ENCODE peak calls at places on chromosomes 6 and 20, in eight cellular contexts. M is cardiac muscle cell, U is A549, P is kidney, Q is lower lobe of right lung, D is stomach, L is PC-3, N is IMR-90. K is an unnamed sample.

GRCh38 chr6:170279426-170279825 is 11.5 kb downstream of the DLL1 start:
- DNase-seq in N (no peak), U (no peak), P (no peak), L (no peak), D (no peak), M (no peak), Q (no peak), K (no peak)

GRCh38 chr20:5996765-5997164 is 46.3 kb downstream of the MCM8 start:
- DNase-seq in Q (no peak), M (no peak), D (no peak), L (peak; percentile 44), P (no peak), U (no peak), N (no peak), K (no peak)

GRCh38 chr20:35768731-35769664 is 2.8 kb upstream of the PHF20 start:
- DNase-seq in P (peak; percentile 97), M (peak; percentile 72), U (peak; percentile 89), Q (peak; percentile 95), N (peak; percentile 98), D (peak; percentile 88), L (peak; percentile 95), K (no peak)

GRCh38 chr20:32920530-32921298 is 62.0 kb downstream of the EFCAB8 start:
- DNase-seq in P (no peak), Q (no peak), M (no peak), D (peak; percentile 8), N (no peak), L (no peak), U (no peak), K (no peak)

GRCh38 chr20:45087814-45088213 is 13.1 kb downstream of the KCNS1 start:
- DNase-seq in L (peak; percentile 70), D (no peak), Q (no peak), U (no peak), M (no peak), N (peak; percentile 52), P (no peak), K (no peak)

GRCh38 chr6:134074151-134074712 is 21.8 kb upstream of the SLC2A12 start:
- DNase-seq in U (no peak), L (no peak), D (no peak), M (no peak), P (no peak), N (no peak), Q (no peak), K (no peak)

GRCh38 chr6:3323696-3324261 is 65.0 kb downstream of the PSMG4 start:
- DNase-seq in N (no peak), L (no peak), Q (no peak), U (no peak), D (no peak), P (no peak), M (no peak), K (no peak)

GRCh38 chr20:56964886-56965285 is 301.6 kb downstream of the BMP7 start:
- DNase-seq in N (no peak), D (no peak), L (peak; percentile 54), P (no peak), M (no peak), Q (no peak), U (no peak), K (no peak)

GRCh38 chr20:50237349-50237748 is 46.7 kb downstream of the CEBPB start:
- DNase-seq in Q (peak; percentile 20), N (no peak), M (no peak), U (no peak), L (peak; percentile 73), P (no peak), D (peak; percentile 48), K (no peak)

GRCh38 chr6:152293404-152293803 is 343.8 kb downstream of the SYNE1 start:
- DNase-seq in Q (no peak), M (no peak), D (peak; percentile 52), U (no peak), N (no peak), P (no peak), L (no peak), K (no peak)

GRCh38 chr6:163834226-163834970 is 419.9 kb downstream of the QKI start:
- DNase-seq in P (peak; percentile 73), Q (no peak), M (no peak), D (no peak), L (no peak), U (no peak), N (no peak), K (no peak)

GRCh38 chr6:142035890-142036289 is 96.8 kb upstream of the GJE1 start:
- DNase-seq in D (no peak), U (no peak), L (no peak), Q (no peak), M (no peak), P (no peak), N (no peak), K (no peak)

GRCh38 chr20:62413025-62413580 is 6.0 kb upstream of the CABLES2 start:
- DNase-seq in U (no peak), M (no peak), D (no peak), Q (no peak), L (no peak), N (no peak), P (no peak), K (no peak)

GRCh38 chr20:62415354-62416111 is 8.4 kb upstream of the CABLES2 start:
- DNase-seq in P (no peak), D (no peak), L (no peak), M (no peak), N (no peak), U (no peak), Q (no peak), K (no peak)

GRCh38 chr20:62412194-62413024 is 5.3 kb upstream of the CABLES2 start:
- DNase-seq in Q (no peak), D (no peak), N (no peak), P (no peak), M (no peak), L (no peak), U (no peak), K (no peak)

GRCh38 chr20:62411479-62412193 is 4.6 kb upstream of the CABLES2 start:
- DNase-seq in Q (no peak), L (no peak), U (no peak), P (no peak), D (peak; percentile 43), N (no peak), M (no peak), K (no peak)

GRCh38 chr20:62413896-62414481 is 6.9 kb upstream of the CABLES2 start:
- DNase-seq in D (no peak), P (no peak), M (no peak), U (peak; percentile 47), N (no peak), L (no peak), Q (no peak), K (no peak)
- TF ChIP-seq CTCF in D (no peak), P (no peak), M (peak; percentile 5), U (peak; percentile 26), N (peak; percentile 11), L (peak; percentile 41), Q (no peak), K (peak; percentile 14)

DNA sequence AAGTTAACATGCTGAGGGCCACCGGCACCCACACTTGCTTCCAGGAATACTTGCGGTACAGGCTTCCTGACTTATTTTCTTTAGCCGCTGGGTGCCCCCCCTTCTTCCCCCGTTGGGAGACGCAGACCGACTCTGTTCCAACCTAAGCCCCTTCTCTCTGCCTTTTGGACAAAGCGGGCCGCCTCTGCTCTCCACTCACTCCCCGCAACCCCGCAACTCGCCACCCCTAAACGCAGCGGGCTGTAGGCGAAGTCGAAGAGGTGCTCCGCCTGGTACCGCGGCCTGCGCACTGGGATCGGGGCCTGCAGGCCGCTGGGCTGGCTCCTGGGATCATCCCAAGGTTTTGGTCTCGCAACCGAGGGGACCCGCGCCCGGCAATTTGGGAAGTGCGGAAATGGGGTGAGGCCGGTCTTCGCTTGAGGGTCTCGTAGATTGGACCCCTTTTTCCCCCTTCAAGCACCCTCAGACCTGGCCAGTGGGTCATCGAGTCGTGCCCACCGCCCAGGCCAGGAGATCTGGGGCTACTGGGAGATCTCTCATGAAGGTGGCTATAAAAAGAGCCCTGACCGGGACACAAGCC is 4.7 kb upstream of the FOXF2 start:
- DNase-seq in U (no peak), L (no peak), M (no peak), Q (no peak), P (no peak), D (no peak), N (no peak), K (no peak)
- H3K4me3 ChIP-seq in U (no peak overlapping the region), L (no peak overlapping the region), M (no peak overlapping the region), Q (no peak overlapping the region), P (no peak overlapping the region), D (peak overlapping the region; percentile 0), N (no peak overlapping the region), K (no peak overlapping the region)

GRCh38 chr6:145508107-145508506 is 227.2 kb downstream of the EPM2A start:
- DNase-seq in U (no peak), M (no peak), N (no peak), L (peak; percentile 29), P (no peak), D (no peak), Q (no peak), K (no peak)
- TF ChIP-seq CTCF in U (no peak), M (peak; percentile 15), N (no peak), L (peak; percentile 52), P (no peak), D (no peak), Q (no peak), K (no peak)

GRCh38 chr6:156978948-156979347 is 201.8 kb downstream of the ARID1B start:
- DNase-seq in U (no peak), Q (no peak), L (no peak), P (no peak), M (no peak), N (no peak), D (no peak), K (no peak)

GRCh38 chr6:156977527-156978291 is 200.5 kb downstream of the ARID1B start:
- DNase-seq in L (no peak), P (no peak), Q (no peak), N (peak; percentile 47), D (peak; percentile 46), M (no peak), U (no peak), K (peak; percentile 84)

GRCh38 chr6:156974897-156975296 is 197.7 kb downstream of the ARID1B start:
- DNase-seq in M (no peak), N (no peak), Q (no peak), U (no peak), L (no peak), D (no peak), P (no peak), K (no peak)

GRCh38 chr6:156975414-156975813 is 198.2 kb downstream of the ARID1B start:
- DNase-seq in D (no peak), Q (no peak), P (no peak), M (no peak), L (no peak), U (no peak), N (no peak), K (no peak)

DNA sequence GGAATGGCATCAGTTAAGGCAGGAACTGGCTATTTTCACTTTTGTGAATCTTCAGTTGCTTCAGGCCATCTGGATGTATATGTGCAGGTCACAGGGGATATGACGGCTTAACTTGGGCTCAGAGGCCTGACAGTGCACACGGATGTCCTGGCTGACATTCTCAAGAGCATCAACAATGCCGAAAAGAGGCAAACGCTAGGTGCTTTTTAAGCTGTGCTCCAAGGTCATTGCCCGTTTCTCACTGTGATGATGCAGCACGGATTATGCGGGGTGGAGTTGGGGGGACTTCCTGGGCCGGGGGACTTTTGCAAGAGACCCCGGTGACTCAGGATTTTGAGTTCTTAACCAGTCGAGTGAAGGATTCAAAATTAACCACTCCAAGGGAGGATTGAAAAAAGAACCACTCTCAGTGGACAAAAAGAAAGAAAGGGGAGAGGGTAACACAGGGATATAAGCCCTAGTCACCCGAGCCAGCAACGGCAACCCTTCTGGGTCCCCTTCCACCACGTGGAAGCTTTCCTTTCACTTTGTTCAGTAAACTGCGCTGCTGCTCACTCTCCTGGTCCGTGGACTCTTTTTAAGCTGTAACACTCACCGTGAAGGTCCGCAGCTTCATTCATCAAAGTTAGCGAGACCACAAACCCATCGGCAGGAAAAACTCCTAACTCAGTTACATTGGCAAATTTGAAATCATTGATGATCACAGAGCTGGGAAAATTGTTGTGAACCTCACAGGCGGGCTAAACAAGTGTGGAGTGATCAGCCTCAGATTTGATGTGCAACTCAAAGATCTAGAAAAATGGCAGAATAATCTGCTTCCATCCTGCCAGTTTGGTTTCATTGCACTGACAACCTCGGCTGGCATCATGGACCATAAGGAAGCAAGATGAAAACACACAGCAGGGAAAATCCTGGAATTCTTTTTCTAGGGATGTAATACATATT is 199.2 kb downstream of the ARID1B start:
- DNase-seq in N (no peak), D (no peak), Q (no peak), U (no peak), M (no peak), L (no peak), P (no peak), K (no peak)
- H3K4me3 ChIP-seq in N (peak overlapping the region; percentile 37), D (peak overlapping the region; percentile 26), Q (peak overlapping the region; percentile 33), U (no peak overlapping the region), M (no peak overlapping the region), L (no peak overlapping the region), P (peak overlapping the region; percentile 63), K (no peak overlapping the region)

K was measured in LNCaP clone FGC.